ENCODE peak calls at places on chromosomes 16 and 17, in five cellular contexts. W, K, P, J and H are unnamed samples.

GRCh38 chr17:1730345-1731193 is 6.1 kb downstream of the WDR81 start:
- DNase-seq in W (peak; percentile 62), K (no peak), P (no peak), J (no peak), H (peak; percentile 89)

GRCh38 chr17:48809182-48809581 is 7.8 kb downstream of the TTLL6 start:
- DNase-seq in W (no peak), K (no peak), P (no peak), J (no peak), H (no peak)

GRCh38 chr17:74742978-74743545 is 5.4 kb upstream of the NHERF1 start:
- DNase-seq in W (no peak), K (no peak), P (no peak), J (no peak), H (no peak)

GRCh38 chr17:8709006-8709405 is 35.6 kb downstream of the CCDC42 start:
- DNase-seq in W (no peak), K (no peak), P (no peak), J (no peak), H (no peak)

GRCh38 chr17:36888236-36888957 is 48.9 kb upstream of the LHX1 start:
- DNase-seq in W (no peak), K (no peak), P (no peak), J (no peak), H (no peak)

GRCh38 chr17:2264023-2264860 is 39.3 kb downstream of the SMG6 start:
- DNase-seq in W (no peak), K (no peak), P (no peak), J (no peak), H (no peak)

GRCh38 chr17:21294321-21295035 is 10.0 kb downstream of the MAP2K3 start:
- DNase-seq in W (no peak), K (no peak), P (no peak), J (no peak), H (no peak)

GRCh38 chr17:79549111-79549915 is 61.5 kb downstream of the RBFOX3 start:
- DNase-seq in W (no peak), K (no peak), P (no peak), J (no peak), H (no peak)

GRCh38 chr16:57892041-57892440 is 78.9 kb downstream of the CNGB1 start:
- DNase-seq in W (peak; percentile 34), K (no peak), P (no peak), J (no peak), H (no peak)

GRCh38 chr16:22380529-22380928 is 6.1 kb upstream of the CDR2 start:
- DNase-seq in W (no peak), K (no peak), P (no peak), J (no peak), H (no peak)

GRCh38 chr16:58042886-58043515 is 17.4 kb downstream of the MMP15 start:
- DNase-seq in W (no peak), K (no peak), P (no peak), J (no peak), H (no peak)

GRCh38 chr16:57736419-57737281 is 1.1 kb downstream of the KATNB1 start:
- DNase-seq in W (peak; percentile 71), K (no peak), P (no peak), J (no peak), H (no peak)

GRCh38 chr17:44348234-44348987 is 3.3 kb downstream of the GRN start:
- DNase-seq in W (peak; percentile 90), K (peak; percentile 72), P (peak; percentile 82), J (no peak), H (peak; percentile 69)

GRCh38 chr17:50055055-50055425 is 870 bp upstream of the ITGA3 start:
- DNase-seq in W (peak; percentile 93), K (no peak), P (no peak), J (peak; percentile 27), H (no peak)

GRCh38 chr16:30633526-30633925 is 17.2 kb upstream of the PRR14 start:
- DNase-seq in W (no peak), K (no peak), P (no peak), J (no peak), H (no peak)

GRCh38 chr17:27324940-27325339 is 31.0 kb downstream of the WSB1 start:
- DNase-seq in W (no peak), K (no peak), P (no peak), J (no peak), H (no peak)

GRCh38 chr16:73071131-73071940 is 23.4 kb upstream of the ZFHX3 start:
- DNase-seq in W (no peak), K (no peak), P (no peak), J (peak; percentile 30), H (peak; percentile 68)

GRCh38 chr17:1509255-1509943 is 7.0 kb downstream of the INPP5K start:
- DNase-seq in W (no peak), K (no peak), P (no peak), J (no peak), H (no peak)

GRCh38 chr16:88736088-88736487 is 29.8 kb downstream of the CTU2 start:
- DNase-seq in W (no peak), K (no peak), P (no peak), J (no peak), H (no peak)

GRCh38 chr17:40722146-40722720 is 18.7 kb upstream of the KRT24 start:
- DNase-seq in W (no peak), K (no peak), P (no peak), J (no peak), H (no peak)

GRCh38 chr17:40730974-40731373 is 24.2 kb downstream of the KRT25 start:
- DNase-seq in W (no peak), K (no peak), P (no peak), J (no peak), H (no peak)

GRCh38 chr17:40724656-40725055 is 21.1 kb upstream of the KRT24 start:
- DNase-seq in W (no peak), K (no peak), P (no peak), J (no peak), H (no peak)

GRCh38 chr17:40727447-40728231 is 24.1 kb upstream of the KRT24 start:
- DNase-seq in W (no peak), K (no peak), P (peak; percentile 43), J (no peak), H (no peak)

DNA sequence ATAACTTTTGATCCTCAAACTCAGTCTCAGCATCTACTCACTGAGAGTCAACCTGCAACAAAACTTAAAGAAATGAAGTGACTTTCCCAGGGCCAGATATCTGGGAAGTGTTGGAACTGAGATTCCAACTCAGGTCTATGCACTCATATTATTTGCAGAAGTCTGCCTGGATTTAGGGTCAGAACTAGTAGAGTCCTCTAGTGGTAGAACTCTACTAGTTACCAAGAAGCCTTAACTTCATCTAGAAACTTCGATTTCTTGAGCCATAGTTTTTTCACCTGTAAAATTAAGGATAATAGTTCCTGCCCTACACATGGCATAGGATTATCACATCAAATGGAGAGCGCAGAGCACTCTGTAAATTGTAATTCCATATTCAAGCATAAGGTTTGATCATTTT is 23.4 kb upstream of the KRT24 start:
- DNase-seq in W (no peak), K (no peak), P (no peak), J (no peak), H (no peak)
- TF ChIP-seq CTCF in W (peak; percentile 58), K (no peak), P (peak; percentile 1), J (peak; percentile 43), H (no peak)

GRCh38 chr16:69567031-69567680 is 1.4 kb downstream of the NFAT5 start:
- DNase-seq in W (peak; percentile 55), K (no peak), P (peak; percentile 45), J (no peak), H (no peak)
- TF ChIP-seq CTCF in W (peak; percentile 41), K (no peak), P (peak; percentile 16), J (peak; percentile 41), H (no peak)

DNA sequence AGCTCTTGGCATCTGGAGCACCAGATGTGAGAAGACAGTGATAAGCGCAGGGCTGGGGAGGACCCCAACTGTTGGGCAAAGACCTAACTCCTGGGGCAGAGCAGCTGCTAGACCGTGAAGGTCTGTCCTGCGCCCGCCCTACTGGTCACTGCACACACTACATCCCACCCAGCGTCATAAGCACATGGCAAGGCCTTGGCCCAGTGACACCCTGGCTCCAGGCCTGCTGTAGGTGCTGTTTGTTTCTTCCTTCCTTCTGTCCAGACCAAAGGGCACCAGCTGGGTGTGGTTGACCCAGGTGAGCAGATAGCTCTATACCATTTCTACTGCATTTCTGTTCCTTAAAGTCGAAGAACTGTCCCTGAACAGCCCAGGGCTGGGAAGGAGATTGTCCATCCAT is 6.4 kb downstream of the TRPV3 start:
- DNase-seq in W (no peak), K (no peak), P (no peak), J (no peak), H (no peak)
- TF ChIP-seq CTCF in W (peak; percentile 33), K (no peak), P (no peak), J (no peak), H (no peak)

GRCh38 chr17:82107341-82107860 is 9.4 kb upstream of the FASN start:
- DNase-seq in W (no peak), K (no peak), P (peak; percentile 58), J (no peak), H (no peak)
- TF ChIP-seq CTCF in W (peak; percentile 46), K (no peak), P (peak; percentile 25), J (peak; percentile 37), H (no peak)